ENCODE peak calls at places on chromosome 6, in seven cellular contexts. D is naive thymus-derived CD4-positive, alpha-beta T cell; L is PC-3; V is BE2C; J is effector memory CD4-positive, alpha-beta T cell; H is CD8-positive, alpha-beta memory T cell; E is GM23248. X is an unnamed sample. For H3K9me3, the result is how much of the 10 kb centered on the place peaks cover.

GRCh38 chr6:55674672-55675071 is 95.7 kb upstream of the HMGCLL1 start:
- DNase-seq in L (no peak), D (no peak), H (no peak), E (no peak), V (no peak), J (no peak), X (no peak)

GRCh38 chr6:137530404-137530803 is 36.2 kb upstream of the OLIG3 start:
- DNase-seq in J (no peak), E (no peak), L (no peak), D (no peak), V (no peak), H (no peak), X (no peak)

GRCh38 chr6:112258636-112259336 is 4.4 kb upstream of the LAMA4 start:
- DNase-seq in V (no peak), H (no peak), J (no peak), D (no peak), L (no peak), E (peak), X (no peak)

GRCh38 chr6:10307028-10307427 is 107.8 kb downstream of the TFAP2A start:
- DNase-seq in D (no peak), J (no peak), V (no peak), H (no peak), L (no peak), E (no peak), X (no peak)

GRCh38 chr6:108107102-108107501 is 32.6 kb upstream of the OSTM1 start:
- DNase-seq in L (no peak), J (no peak), V (no peak), H (no peak), E (no peak), D (no peak), X (no peak)

GRCh38 chr6:45616209-45616608 is 238.5 kb upstream of the SUPT3H start:
- DNase-seq in L (no peak), D (no peak), V (no peak), J (no peak), E (no peak), H (no peak), X (no peak)

GRCh38 chr6:47479874-47480273 is 2.3 kb downstream of the CD2AP start:
- DNase-seq in V (no peak), L (no peak), D (no peak), E (no peak), J (no peak), H (no peak), X (no peak)

GRCh38 chr6:96947055-96947454 is 22.5 kb downstream of the KLHL32 start:
- DNase-seq in H (no peak), L (no peak), E (no peak), V (no peak), J (no peak), D (no peak), X (no peak)

GRCh38 chr6:85008311-85009015 is 244.1 kb upstream of the TBX18 start:
- DNase-seq in D (no peak), L (peak), E (peak), V (no peak), H (no peak), J (no peak), X (no peak)

GRCh38 chr6:127857051-127857637 is 43.7 kb downstream of the THEMIS start:
- DNase-seq in V (no peak), E (no peak), J (no peak), D (no peak), L (no peak), H (no peak), X (no peak)

GRCh38 chr6:107866606-107867301 is 42.6 kb upstream of the SCML4 start:
- DNase-seq in J (no peak), E (peak), H (no peak), L (peak), D (peak), V (no peak), X (peak)

GRCh38 chr6:2793491-2794151 is 28.4 kb downstream of the WRNIP1 start:
- DNase-seq in V (no peak), L (peak), H (no peak), J (no peak), D (no peak), E (peak), X (no peak)

GRCh38 chr6:83613378-83613777 is 95.5 kb downstream of the SNAP91 start:
- DNase-seq in J (no peak), D (no peak), V (peak), E (no peak), H (no peak), L (no peak), X (peak)

GRCh38 chr6:137571854-137572253 is 77.7 kb upstream of the OLIG3 start:
- DNase-seq in J (peak), E (peak), D (peak), L (peak), V (peak), H (peak), X (peak)

GRCh38 chr6:21582651-21583050 is 10.9 kb upstream of the SOX4 start:
- DNase-seq in V (no peak), H (no peak), J (no peak), E (peak), D (no peak), L (peak), X (no peak)

GRCh38 chr6:130602151-130602770 is 224.9 kb upstream of the SMLR1 start:
- DNase-seq in H (no peak), E (peak), D (no peak), V (no peak), L (peak), J (no peak), X (no peak)

GRCh38 chr6:56671160-56671559 is 28.5 kb upstream of the DST start:
- DNase-seq in V (no peak), J (no peak), H (no peak), L (peak), E (no peak), D (no peak), X (no peak)

GRCh38 chr6:13338038-13338437 is 9.7 kb upstream of the TBC1D7 start:
- DNase-seq in H (no peak), V (no peak), J (no peak), L (no peak), E (no peak), D (no peak), X (no peak)

GRCh38 chr6:3260296-3260695 is 1.5 kb downstream of the PSMG4 start:
- DNase-seq in V (no peak), L (no peak), D (no peak), H (no peak), J (no peak), E (no peak), X (no peak)

GRCh38 chr6:42118162-42119001 is 24.0 kb downstream of the C6orf132 start:
- DNase-seq in D (no peak), E (peak), L (peak), H (no peak), J (no peak), V (no peak), X (peak)

GRCh38 chr6:55438217-55438616 is 110.9 kb downstream of the GFRAL start:
- DNase-seq in E (no peak), D (no peak), H (no peak), L (no peak), J (no peak), V (no peak), X (no peak)

GRCh38 chr6:37488464-37488863 is 11.2 kb downstream of the CCDC167 start:
- DNase-seq in L (no peak), H (no peak), J (no peak), D (no peak), E (no peak), V (no peak), X (no peak)

GRCh38 chr6:69216127-69216526 is 580.7 kb downstream of the LMBRD1 start:
- DNase-seq in E (no peak), L (no peak), D (no peak), J (no peak), H (no peak), V (no peak), X (no peak)

GRCh38 chr6:161048636-161049035 is 57.1 kb downstream of the MAP3K4 start:
- DNase-seq in L (no peak), E (peak), J (no peak), V (peak), D (no peak), H (no peak), X (peak)

GRCh38 chr6:109485536-109485935 is 2.5 kb upstream of the ZBTB24 start:
- DNase-seq in H (no peak), E (no peak), D (no peak), V (no peak), L (peak), J (no peak), X (no peak)

GRCh38 chr6:121770943-121771342 is 335.5 kb downstream of the GJA1 start:
- DNase-seq in D (no peak), V (no peak), E (peak), J (no peak), L (peak), H (no peak), X (no peak)

GRCh38 chr6:109236140-109237081 is 141.1 kb downstream of the CEP57L1 start:
- DNase-seq in D (no peak), L (no peak), H (no peak), E (no peak), V (peak), J (no peak), X (no peak)

GRCh38 chr6:134908906-134909516 is 40.9 kb downstream of the ALDH8A1 start:
- DNase-seq in V (peak), L (peak), D (no peak), J (no peak), H (no peak), E (peak), X (peak)

GRCh38 chr6:31293343-31293742 is 21.5 kb upstream of the HLA-C start:
- DNase-seq in H (no peak), L (peak), E (peak), V (no peak), D (no peak), J (no peak), X (peak)

GRCh38 chr6:27358786-27359185 is 29.8 kb upstream of the ZNF391 start:
- DNase-seq in J (no peak), H (no peak), L (no peak), D (no peak), E (no peak), V (no peak), X (no peak)

DNA sequence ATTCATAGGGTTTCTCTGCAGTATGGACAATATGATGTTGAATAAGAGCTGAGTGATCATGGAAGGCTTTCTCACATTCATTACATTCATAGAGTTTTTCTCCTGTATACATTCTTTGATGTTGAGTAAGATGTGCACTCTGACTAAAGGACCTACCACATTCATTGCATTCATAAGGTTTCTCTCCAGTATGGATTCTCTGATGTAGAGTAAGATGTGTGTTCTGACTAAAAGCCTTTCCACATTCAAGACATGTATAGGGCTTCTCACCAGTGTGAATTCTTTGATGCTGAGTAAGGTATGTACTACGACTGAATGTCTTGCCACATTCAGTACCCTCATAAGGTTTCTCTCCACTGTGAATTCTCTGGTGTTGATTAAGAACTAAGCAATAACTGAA is 29.3 kb upstream of the ZNF391 start:
- DNase-seq in L (no peak), E (no peak), H (no peak), J (no peak), V (no peak), D (no peak), X (no peak)
- H3K9me3 ChIP-seq in L (half or more), E (under half), H (under half), J (under half), V (under half), D (under half), X (under half)

GRCh38 chr6:7899046-7899888 is 11.3 kb downstream of the TXNDC5 start:
- DNase-seq in H (no peak), L (peak), D (no peak), E (no peak), V (no peak), J (no peak), X (no peak)

GRCh38 chr6:7901780-7902179 is 8.8 kb downstream of the TXNDC5 start:
- DNase-seq in E (no peak), V (no peak), J (no peak), L (no peak), H (no peak), D (no peak), X (no peak)

GRCh38 chr6:7901056-7901455 is 9.5 kb downstream of the TXNDC5 start:
- DNase-seq in H (no peak), V (no peak), D (no peak), L (no peak), J (no peak), E (no peak), X (no peak)

GRCh38 chr6:7900621-7901020 is 10.0 kb downstream of the TXNDC5 start:
- DNase-seq in J (no peak), V (no peak), L (no peak), H (no peak), D (no peak), E (no peak), X (no peak)

DNA sequence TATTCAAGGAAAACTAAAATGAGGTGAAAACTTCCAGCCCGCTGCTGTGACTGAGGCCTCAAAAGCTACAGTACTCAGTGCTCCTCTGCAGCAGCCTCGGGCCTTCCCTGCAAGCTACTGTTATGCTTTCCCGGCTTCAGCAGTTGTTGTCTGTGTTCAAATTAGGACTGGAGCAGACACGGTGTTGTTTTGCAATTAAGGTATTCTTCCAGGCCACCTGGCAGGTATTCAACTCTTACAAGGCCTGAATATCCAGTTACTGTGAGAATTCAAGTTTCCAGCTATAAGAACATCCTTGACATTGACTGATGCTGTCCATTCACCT is 10.7 kb downstream of the TXNDC5 start:
- DNase-seq in D (no peak), H (no peak), L (no peak), E (no peak), V (no peak), J (no peak), X (no peak)
- H3K9me3 ChIP-seq in D (under half), H (under half), L (under half), E (under half), V (under half), J (under half), X (under half)

GRCh38 chr6:357261-357790 is 34.2 kb upstream of the IRF4 start:
- DNase-seq in D (no peak), H (no peak), E (no peak), L (no peak), V (no peak), J (no peak), X (no peak)

GRCh38 chr6:354631-355280 is 36.8 kb upstream of the IRF4 start:
- DNase-seq in H (no peak), L (no peak), J (no peak), D (no peak), E (no peak), V (no peak), X (no peak)

GRCh38 chr6:355373-355772 is 36.2 kb upstream of the IRF4 start:
- DNase-seq in L (no peak), D (no peak), V (no peak), H (no peak), E (no peak), J (no peak), X (no peak)

GRCh38 chr6:356828-357251 is 34.7 kb upstream of the IRF4 start:
- DNase-seq in H (no peak), D (no peak), J (no peak), E (no peak), V (no peak), L (no peak), X (no peak)

DNA sequence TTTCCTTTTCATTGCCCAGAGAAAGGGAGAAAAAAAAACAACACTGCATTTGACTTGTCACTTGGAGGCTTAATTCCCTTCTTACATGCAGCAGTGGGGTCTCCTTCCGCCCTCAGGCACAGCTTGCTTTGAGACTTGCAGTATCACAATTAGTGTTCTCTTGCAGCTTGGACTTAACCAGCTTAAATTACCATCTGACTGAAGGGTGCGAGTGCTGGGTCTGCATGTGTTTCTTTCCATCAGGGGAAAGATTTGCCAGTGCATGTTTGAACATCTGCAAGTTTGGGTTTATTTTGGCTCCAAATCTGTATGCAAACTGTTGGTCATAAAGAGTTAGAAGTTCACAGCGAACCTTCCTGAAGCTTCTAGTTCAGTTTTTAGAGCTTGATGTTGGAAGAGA is 35.7 kb upstream of the IRF4 start:
- DNase-seq in D (no peak), J (no peak), E (no peak), L (no peak), H (no peak), V (no peak), X (no peak)
- H3K9me3 ChIP-seq in D (under half), J (under half), E (under half), L (under half), H (under half), V (under half), X (under half)

GRCh38 chr6:23246901-23247300 is 677.5 kb downstream of the HDGFL1 start:
- DNase-seq in V (no peak), J (no peak), E (no peak), H (no peak), D (no peak), L (peak), X (no peak)
- H3K9me3 ChIP-seq in V (under half), J (under half), E (under half), H (under half), D (under half), L (under half), X (under half)

GRCh38 chr6:61558796-61559195 is 727.2 kb downstream of the KHDRBS2 start:
- DNase-seq in V (no peak), D (no peak), J (no peak), E (no peak), L (no peak), H (no peak), X (peak)
- H3K9me3 ChIP-seq in V (under half), D (under half), J (under half), E (under half), L (under half), H (under half), X (under half)

GRCh38 chr6:170047813-170048212 is 243.1 kb downstream of the DLL1 start:
- DNase-seq in L (no peak), H (no peak), E (no peak), V (no peak), J (no peak), D (no peak), X (no peak)

GRCh38 chr6:170045563-170045960 is 245.3 kb downstream of the DLL1 start:
- DNase-seq in D (no peak), V (no peak), J (no peak), H (no peak), L (no peak), E (no peak), X (no peak)

GRCh38 chr6:170046786-170047626 is 243.9 kb downstream of the DLL1 start:
- DNase-seq in L (no peak), D (no peak), E (peak), V (no peak), J (no peak), H (no peak), X (no peak)

GRCh38 chr6:170044836-170045562 is 245.9 kb downstream of the DLL1 start:
- DNase-seq in H (no peak), E (no peak), V (no peak), J (no peak), D (no peak), L (no peak), X (no peak)

DNA sequence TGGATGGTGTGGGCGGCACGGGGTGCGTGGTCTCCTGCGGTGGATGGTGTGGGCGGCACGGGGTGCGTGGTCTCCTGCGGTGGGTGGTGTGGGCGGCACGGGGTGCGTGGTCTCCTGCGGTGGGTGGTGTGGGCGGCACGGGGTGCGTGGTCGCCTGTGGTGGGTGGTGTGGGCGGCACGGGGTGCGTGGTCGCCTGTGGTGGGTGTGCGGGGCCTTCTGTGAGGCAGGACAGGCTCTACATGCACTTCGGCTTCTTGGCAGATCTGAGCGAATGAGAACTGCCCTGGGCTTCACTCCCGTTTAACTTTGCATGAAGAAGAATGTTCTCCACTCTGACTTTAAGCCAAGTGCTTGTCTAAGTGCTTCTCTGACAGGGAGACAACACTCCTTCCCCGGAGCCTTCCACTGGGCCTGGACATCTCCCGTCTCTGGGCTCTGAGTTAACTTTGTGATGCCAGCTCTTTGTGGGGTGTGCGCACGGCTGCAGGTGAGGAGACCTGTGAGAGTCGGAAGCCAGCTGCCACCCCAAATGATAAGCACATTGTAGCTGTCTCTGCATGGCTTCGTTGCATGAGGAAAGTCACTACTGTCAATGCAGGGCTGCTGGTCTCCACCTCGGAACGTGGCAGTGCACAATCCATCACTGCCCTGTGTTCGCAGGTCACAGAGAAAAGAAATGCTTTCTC is 244.8 kb downstream of the DLL1 start:
- DNase-seq in V (no peak), L (no peak), J (no peak), H (no peak), E (no peak), D (no peak), X (peak)
- H3K9me3 ChIP-seq in V (under half), L (under half), J (under half), H (under half), E (under half), D (under half), X (under half)

DNA sequence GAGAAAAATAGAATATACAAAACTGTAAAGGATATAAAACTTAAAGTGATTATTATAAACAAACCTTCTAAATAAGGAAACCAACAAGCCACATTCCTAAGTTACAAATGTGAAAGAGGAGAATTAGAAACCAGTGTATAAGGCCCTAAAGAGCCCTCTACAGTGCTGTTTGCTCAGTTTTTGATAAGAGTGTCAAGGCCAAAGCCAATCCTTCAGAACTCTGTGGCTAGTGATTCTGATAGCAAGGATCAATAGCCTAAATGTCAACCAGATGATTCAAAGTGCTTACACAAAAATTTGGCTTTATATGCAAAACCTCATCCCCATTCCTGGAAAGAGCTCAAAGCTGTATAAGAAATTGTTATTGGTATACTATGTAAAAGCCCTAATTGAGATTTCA is 104.6 kb upstream of the HTR1E start:
- DNase-seq in J (no peak), E (no peak), V (no peak), H (no peak), D (no peak), L (no peak), X (no peak)
- H3K9me3 ChIP-seq in J (under half), E (under half), V (under half), H (under half), D (under half), L (under half), X (under half)

DNA sequence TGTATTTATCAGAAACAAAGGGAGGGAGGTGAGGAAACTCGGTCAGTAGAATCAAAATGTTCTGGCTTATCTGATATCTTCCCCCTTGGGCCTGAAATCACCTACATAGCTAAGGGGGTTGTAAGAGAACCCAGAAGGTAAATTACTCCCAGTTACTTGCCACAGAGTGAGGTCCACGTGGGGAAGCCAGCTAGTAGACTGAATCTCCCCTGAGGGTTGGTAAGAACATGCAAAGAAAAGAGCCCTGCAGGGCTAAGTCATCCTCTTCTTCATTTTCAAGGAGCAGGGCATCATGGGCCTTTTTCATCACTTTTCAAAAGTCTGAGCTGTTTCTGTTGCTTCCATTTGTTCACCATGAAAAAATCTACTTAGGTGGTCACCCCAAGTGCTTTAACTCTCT is 115.4 kb downstream of the QRSL1 start:
- DNase-seq in L (no peak), D (no peak), V (no peak), H (no peak), J (no peak), E (no peak), X (no peak)
- H3K9me3 ChIP-seq in L (under half), D (under half), V (under half), H (under half), J (under half), E (under half), X (under half)